ENCODE peak calls at places on chromosomes 12 and 14, in eight cellular contexts. A is DND-41, M is neural progenitor cell, L is mammary epithelial cell, K is GM12878, D is fibroblast of lung, E is MM.1S, S is astrocyte. O is an unnamed sample.

GRCh38 chr12:24909667-24910066 is 39.2 kb downstream of the BCAT1 start:
- DNase-seq in A (no peak), M (no peak), L (peak), K (no peak), D (peak), E (no peak), S (peak), O (no peak)

GRCh38 chr14:71362282-71362681 is 455.0 kb downstream of the PCNX1 start:
- DNase-seq in A (no peak), M (no peak), L (no peak), K (no peak), D (no peak), E (no peak), S (no peak), O (no peak)

GRCh38 chr14:53249059-53249458 is 95.9 kb upstream of the DDHD1 start:
- DNase-seq in A (no peak), M (no peak), L (no peak), K (no peak), D (peak), E (no peak), S (peak), O (no peak)

GRCh38 chr12:13156277-13156676 is 40.2 kb upstream of the EMP1 start:
- DNase-seq in A (no peak), M (no peak), L (no peak), K (no peak), D (peak), E (no peak), S (peak), O (no peak)

GRCh38 chr12:50061172-50061571 is 3.8 kb downstream of the ASIC1 start:
- DNase-seq in A (no peak), M (no peak), L (no peak), K (no peak), D (no peak), E (no peak), S (no peak), O (no peak)

GRCh38 chr14:94126419-94126677 is 3.1 kb downstream of the IFI27L2 start:
- DNase-seq in A (no peak), M (no peak), L (no peak), K (no peak), D (no peak), E (no peak), S (no peak), O (no peak)

GRCh38 chr12:116609715-116610114 is 50.5 kb downstream of the MAP1LC3B2 start:
- DNase-seq in A (peak), M (peak), L (no peak), K (no peak), D (no peak), E (peak), S (no peak), O (no peak)

GRCh38 chr12:1517007-1517406 is 77.4 kb downstream of the FBXL14 start:
- DNase-seq in A (peak), M (peak), L (peak), K (no peak), D (peak), E (no peak), S (peak), O (no peak)

GRCh38 chr12:28652239-28652638 is 462.0 kb downstream of the CCDC91 start:
- DNase-seq in A (no peak), M (no peak), L (no peak), K (no peak), D (no peak), E (no peak), S (no peak), O (no peak)

GRCh38 chr14:32078794-32079663 is 1.9 kb downstream of the ARHGAP5 start:
- DNase-seq in A (no peak), M (peak), L (peak), K (no peak), D (peak), E (no peak), S (peak), O (no peak)

GRCh38 chr12:38744056-38744455 is 161.3 kb downstream of the CPNE8 start:
- DNase-seq in A (no peak), M (no peak), L (no peak), K (no peak), D (peak), E (no peak), S (peak), O (no peak)

GRCh38 chr12:91339106-91339505 is 156.5 kb upstream of the DCN start:
- DNase-seq in A (no peak), M (no peak), L (no peak), K (no peak), D (no peak), E (no peak), S (no peak), O (no peak)

GRCh38 chr14:105490318-105490571 is 801 bp upstream of the TEDC1 start:
- DNase-seq in A (no peak), M (no peak), L (no peak), K (no peak), D (no peak), E (no peak), S (no peak), O (no peak)

GRCh38 chr12:66010787-66011547 is 119.6 kb downstream of the LLPH start:
- DNase-seq in A (no peak), M (no peak), L (no peak), K (no peak), D (no peak), E (no peak), S (no peak), O (no peak)

GRCh38 chr12:2017724-2018337 is 13.6 kb upstream of the DCP1B start:
- DNase-seq in A (no peak), M (peak), L (no peak), K (no peak), D (peak), E (no peak), S (no peak), O (no peak)

GRCh38 chr12:31106101-31106803 is 32.6 kb downstream of the DDX11 start:
- DNase-seq in A (no peak), M (no peak), L (no peak), K (no peak), D (no peak), E (no peak), S (no peak), O (no peak)

GRCh38 chr12:74129702-74130101 is 407.9 kb upstream of the ATXN7L3B start:
- DNase-seq in A (no peak), M (no peak), L (no peak), K (no peak), D (peak), E (no peak), S (peak), O (no peak)

GRCh38 chr12:55745361-55746146 is 2.6 kb downstream of the GDF11 start:
- DNase-seq in A (no peak), M (peak), L (no peak), K (no peak), D (no peak), E (no peak), S (no peak), O (peak)
- H3K9ac ChIP-seq in A (peak), M (peak), L (no peak), K (no peak), D (no peak), E (no peak), S (peak), O (peak)

GRCh38 chr12:114409796-114410520 is 4.0 kb upstream of the TBX5 start:
- DNase-seq in A (no peak), M (no peak), L (no peak), K (no peak), D (no peak), E (no peak), S (no peak), O (no peak)

GRCh38 chr12:114407566-114408411 is 1.8 kb upstream of the TBX5 start:
- DNase-seq in A (no peak), M (no peak), L (no peak), K (no peak), D (no peak), E (no peak), S (no peak), O (no peak)

GRCh38 chr12:114408415-114408814 is 2.5 kb upstream of the TBX5 start:
- DNase-seq in A (no peak), M (no peak), L (no peak), K (no peak), D (no peak), E (no peak), S (no peak), O (no peak)

GRCh38 chr12:114407034-114407420 is 1.1 kb upstream of the TBX5 start:
- DNase-seq in A (no peak), M (no peak), L (no peak), K (no peak), D (no peak), E (no peak), S (no peak), O (no peak)

DNA sequence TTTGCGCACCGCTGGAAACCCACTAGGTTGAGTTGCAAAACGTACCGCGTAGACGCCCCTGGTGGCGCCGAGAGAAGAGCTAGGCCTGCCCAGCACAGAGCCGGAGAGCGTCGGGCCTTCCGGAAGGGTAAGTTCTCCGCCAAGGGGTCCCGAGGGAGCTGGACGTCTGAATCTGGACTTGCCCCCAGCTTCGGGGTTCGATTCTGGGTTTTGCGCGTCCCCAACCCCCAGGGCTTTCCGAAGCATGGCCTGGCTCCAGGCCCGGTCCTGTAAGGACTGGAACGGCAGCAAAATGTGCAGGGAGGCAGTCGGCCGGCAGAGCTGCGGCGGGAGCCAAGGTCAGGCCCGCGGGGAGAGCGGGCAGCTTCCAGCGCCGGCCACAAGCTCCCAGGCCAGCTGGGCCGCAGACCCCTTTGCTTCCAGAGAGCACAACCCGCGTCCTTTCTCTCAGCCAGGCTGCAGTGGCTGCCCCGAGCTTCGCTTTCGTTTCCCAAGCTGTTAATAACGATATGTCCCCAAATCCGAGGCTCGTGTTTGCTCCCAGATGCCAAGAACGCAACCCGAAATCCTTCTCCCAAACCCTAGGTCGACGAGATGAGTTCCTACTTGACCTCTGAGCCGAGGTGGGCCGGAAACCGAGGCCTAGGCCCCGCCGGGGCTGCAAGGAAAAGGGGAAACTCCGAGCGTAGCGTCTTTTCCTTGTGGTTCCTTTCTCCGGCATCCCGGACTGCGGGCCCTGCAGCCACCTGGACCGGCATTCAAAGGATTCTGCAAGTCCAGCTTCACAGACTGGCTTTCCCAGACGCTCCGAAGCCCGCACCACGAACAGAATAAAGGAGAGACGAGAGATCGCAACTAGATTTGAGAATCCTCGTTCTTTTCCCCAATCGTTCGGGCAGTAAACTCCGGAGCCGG is 3.2 kb upstream of the TBX5 start:
- DNase-seq in A (no peak), M (peak), L (no peak), K (no peak), D (no peak), E (no peak), S (no peak), O (no peak)
- TF ChIP-seq EZH2 in A (no peak), M (peak), L (peak), K (no peak), D (no peak), E (no peak), S (peak), O (no peak)

GRCh38 chr14:104426771-104427125 is 152.8 kb upstream of the C14orf180 start:
- DNase-seq in A (no peak), M (no peak), L (no peak), K (no peak), D (no peak), E (no peak), S (no peak), O (no peak)

GRCh38 chr14:104424406-104425072 is 155.0 kb upstream of the C14orf180 start:
- DNase-seq in A (no peak), M (peak), L (no peak), K (no peak), D (no peak), E (no peak), S (no peak), O (no peak)

GRCh38 chr14:104425171-104425681 is 154.3 kb upstream of the C14orf180 start:
- DNase-seq in A (no peak), M (no peak), L (no peak), K (no peak), D (no peak), E (no peak), S (no peak), O (no peak)

GRCh38 chr14:104427126-104427851 is 152.3 kb upstream of the C14orf180 start:
- DNase-seq in A (no peak), M (no peak), L (no peak), K (no peak), D (no peak), E (no peak), S (no peak), O (no peak)

DNA sequence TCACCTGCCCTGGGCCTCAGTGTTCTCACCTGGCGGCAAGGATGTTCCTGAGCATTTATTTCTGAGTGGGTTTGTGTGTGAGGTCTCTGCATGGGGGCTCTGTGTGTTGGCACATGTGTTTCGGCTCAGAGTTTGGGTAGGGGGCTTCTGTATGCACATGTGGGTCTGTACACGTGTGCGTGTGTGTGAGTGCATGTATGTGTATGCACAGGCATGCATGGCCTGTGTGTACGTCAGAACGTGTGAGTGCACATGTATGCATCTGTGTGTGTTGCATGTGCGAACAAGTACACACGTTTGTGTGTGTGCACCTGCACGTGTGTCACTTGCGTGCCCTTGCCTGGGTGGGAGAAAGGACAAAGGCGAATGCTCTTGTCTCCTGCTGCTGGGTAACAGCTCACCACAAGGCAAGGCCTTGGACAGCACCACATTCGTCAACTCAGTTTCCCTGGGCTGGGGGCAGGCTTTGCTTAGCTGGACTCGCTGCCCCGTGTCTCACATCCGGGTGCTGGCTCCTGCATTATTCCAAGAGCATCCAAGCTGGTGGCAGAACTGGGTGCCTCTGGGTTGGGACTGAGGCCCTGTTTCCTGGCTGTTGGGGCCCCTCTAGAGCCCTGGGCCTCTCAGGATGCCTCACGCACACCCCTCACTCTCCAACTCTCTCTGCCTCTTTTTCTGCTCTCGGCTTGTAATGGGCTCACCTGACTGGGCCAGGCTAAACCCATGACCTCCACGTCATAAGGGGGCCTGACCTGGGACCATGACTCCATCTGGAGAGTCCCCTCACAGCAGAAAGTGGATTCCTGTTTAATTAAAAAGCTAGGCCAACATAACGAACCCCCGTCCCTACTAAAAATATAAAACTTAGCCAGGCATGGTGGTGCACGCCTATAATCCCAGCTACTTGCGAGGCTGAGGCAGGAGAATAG is 153.5 kb upstream of the C14orf180 start:
- DNase-seq in A (no peak), M (no peak), L (no peak), K (no peak), D (no peak), E (no peak), S (no peak), O (no peak)
- H3K9ac ChIP-seq in A (no peak), M (no peak), L (no peak), K (no peak), D (no peak), E (no peak), S (no peak), O (no peak)

GRCh38 chr14:88322505-88323085 is 474 bp downstream of the KCNK10 start:
- DNase-seq in A (no peak), M (peak), L (no peak), K (no peak), D (no peak), E (no peak), S (no peak), O (no peak)
- TF ChIP-seq EZH2 in A (no peak), M (no peak), L (no peak), K (no peak), D (no peak), E (no peak), S (peak), O (no peak)

O was measured in SK-N-MC.